ENCODE peak calls at places on chromosomes 13 and 19, in nine cellular contexts. W is ascending aorta; S is A172; U is stimulated activated CD8-positive, alpha-beta memory T cell treated with anti-CD3 and anti-CD28 coated beads, Interleukin-7, amount 100 ng/mL, for 1 hour; L is stimulated activated CD4-positive, alpha-beta T cell treated with anti-CD3 and anti-CD28 coated beads, Interleukin-4, amount 100 ng/mL, for 24 hours; D is activated naive CD4-positive, alpha-beta T cell treated with anti-CD3 and anti-CD28 coated beads for 36 hours; F is T-cell; X is brain microvascular endothelial cell; O is HT1080. I is an unnamed sample.

GRCh38 chr19:7970716-7971448 is 27.4 kb upstream of the TIMM44 start:
- DNase-seq in L (peak; percentile 23), S (peak; percentile 41), O (peak; percentile 32), X (peak; percentile 20), F (peak; percentile 8), D (peak; percentile 55), W (no peak), U (no peak), I (peak; percentile 45)

GRCh38 chr13:113045214-113046007 is 60.2 kb upstream of the F7 start:
- DNase-seq in U (no peak), S (peak; percentile 25), L (no peak), F (no peak), O (no peak), W (no peak), D (no peak), X (no peak), I (no peak)

GRCh38 chr19:54473071-54473941 is at the start of gene CDC42EP5:
- DNase-seq in F (no peak), L (no peak), U (no peak), W (no peak), S (peak; percentile 70), D (no peak), X (peak; percentile 69), O (peak; percentile 41), I (no peak)

GRCh38 chr19:17184381-17184841 is 30.7 kb upstream of the USE1 start:
- DNase-seq in X (no peak), S (no peak), F (peak; percentile 55), O (no peak), U (peak; percentile 36), D (peak; percentile 72), L (peak; percentile 35), W (no peak), I (no peak)

GRCh38 chr19:48921721-48922500 is 11.6 kb upstream of the DHDH start:
- DNase-seq in D (no peak), U (no peak), L (no peak), S (no peak), F (no peak), X (no peak), O (no peak), W (no peak), I (no peak)

GRCh38 chr19:47663911-47664771 is 49.1 kb upstream of the EHD2 start:
- DNase-seq in F (no peak), U (no peak), S (peak; percentile 88), W (peak; percentile 73), X (peak; percentile 99), O (peak; percentile 95), D (no peak), L (no peak), I (no peak)

GRCh38 chr13:76189882-76190519 is 553.9 kb downstream of the LMO7 start:
- DNase-seq in L (no peak), O (no peak), S (no peak), D (no peak), F (no peak), W (no peak), U (no peak), X (no peak), I (no peak)

GRCh38 chr19:49528211-49528771 is 488 bp downstream of the RCN3 start:
- DNase-seq in F (no peak), O (peak; percentile 11), L (no peak), W (no peak), D (no peak), U (no peak), S (no peak), X (peak; percentile 44), I (no peak)

GRCh38 chr13:31166591-31166990 is 4.9 kb upstream of the HSPH1 start:
- DNase-seq in U (no peak), O (peak; percentile 72), S (no peak), W (no peak), X (no peak), F (no peak), L (no peak), D (no peak), I (no peak)

GRCh38 chr13:74206061-74206561 is 71.9 kb upstream of the KLF12 start:
- DNase-seq in F (no peak), D (no peak), L (no peak), O (peak; percentile 39), U (no peak), W (no peak), X (peak; percentile 84), S (peak; percentile 65), I (no peak)

GRCh38 chr13:99803141-99803540 is 168.4 kb downstream of the ZIC5 start:
- DNase-seq in W (no peak), D (no peak), U (no peak), F (no peak), O (no peak), X (no peak), S (no peak), L (no peak), I (no peak)

GRCh38 chr19:5826531-5827341 is 12.8 kb downstream of the FUT6 start:
- DNase-seq in F (peak; percentile 21), S (peak; percentile 79), U (no peak), L (no peak), W (no peak), D (peak; percentile 53), O (no peak), X (no peak), I (peak; percentile 67)

GRCh38 chr19:45773384-45773783 is 4.3 kb upstream of the SIX5 start:
- DNase-seq in X (no peak), O (no peak), W (no peak), D (no peak), S (no peak), U (no peak), F (no peak), L (no peak), I (no peak)

GRCh38 chr19:33374406-33374703 is 846 bp downstream of the CEBPG start:
- DNase-seq in W (no peak), S (no peak), D (peak; percentile 40), U (no peak), X (no peak), L (no peak), F (no peak), O (peak; percentile 16), I (peak; percentile 38)

GRCh38 chr19:28466107-28467045 is 746.6 kb downstream of the UQCRFS1 start:
- DNase-seq in O (peak; percentile 42), W (no peak), S (peak; percentile 54), X (peak; percentile 14), D (peak; percentile 77), F (peak; percentile 64), U (peak; percentile 40), L (peak; percentile 60), I (peak; percentile 77)

GRCh38 chr19:18541992-18542935 is 1.1 kb downstream of the FKBP8 start:
- DNase-seq in X (no peak), U (no peak), S (no peak), O (no peak), W (no peak), L (no peak), D (no peak), F (peak; percentile 7), I (no peak)

I was measured in DND-41.